ENCODE peak calls at places on chromosomes 13 and 19, in four cellular contexts. P is stomach, X is bronchial epithelial cell, B is dorsolateral prefrontal cortex. U is an unnamed sample.

GRCh38 chr13:31154939-31155338 is 6.8 kb downstream of the HSPH1 start:
- DNase-seq in X (no peak), B (no peak), P (no peak), U (no peak)

GRCh38 chr19:12611361-12611699 is 610 bp downstream of the ZNF791 start:
- DNase-seq in X (peak), P (peak), B (peak), U (no peak)

GRCh38 chr13:100633461-100633860 is 41.1 kb downstream of the TMTC4 start:
- DNase-seq in B (no peak), P (no peak), X (peak), U (peak)

GRCh38 chr13:27339299-27339698 is 68.7 kb downstream of the RASL11A start:
- DNase-seq in P (peak), X (peak), B (no peak), U (no peak)

GRCh38 chr19:38321646-38322323 is 2.1 kb downstream of the KCNK6 start:
- DNase-seq in P (no peak), X (peak), B (no peak), U (no peak)

GRCh38 chr19:9323557-9323918 is 441 bp upstream of the ZNF559 start:
- DNase-seq in P (peak), B (peak), X (peak), U (peak)

GRCh38 chr19:7673995-7674667 is 2.8 kb upstream of the MCEMP1 start:
- DNase-seq in B (peak), X (peak), P (peak), U (no peak)

GRCh38 chr19:808176-808741 is 11.0 kb downstream of the PTBP1 start:
- DNase-seq in P (no peak), B (no peak), X (no peak), U (no peak)

GRCh38 chr19:34481861-34482379 is 362 bp downstream of the WTIP start:
- DNase-seq in X (no peak), B (no peak), P (no peak), U (no peak)

GRCh38 chr13:37277435-37278144 is 172.1 kb upstream of the CSNK1A1L start:
- DNase-seq in B (no peak), P (no peak), X (peak), U (peak)
- TF ChIP-seq CTCF in B (no peak), P (no peak), X (no peak), U (no peak)

DNA sequence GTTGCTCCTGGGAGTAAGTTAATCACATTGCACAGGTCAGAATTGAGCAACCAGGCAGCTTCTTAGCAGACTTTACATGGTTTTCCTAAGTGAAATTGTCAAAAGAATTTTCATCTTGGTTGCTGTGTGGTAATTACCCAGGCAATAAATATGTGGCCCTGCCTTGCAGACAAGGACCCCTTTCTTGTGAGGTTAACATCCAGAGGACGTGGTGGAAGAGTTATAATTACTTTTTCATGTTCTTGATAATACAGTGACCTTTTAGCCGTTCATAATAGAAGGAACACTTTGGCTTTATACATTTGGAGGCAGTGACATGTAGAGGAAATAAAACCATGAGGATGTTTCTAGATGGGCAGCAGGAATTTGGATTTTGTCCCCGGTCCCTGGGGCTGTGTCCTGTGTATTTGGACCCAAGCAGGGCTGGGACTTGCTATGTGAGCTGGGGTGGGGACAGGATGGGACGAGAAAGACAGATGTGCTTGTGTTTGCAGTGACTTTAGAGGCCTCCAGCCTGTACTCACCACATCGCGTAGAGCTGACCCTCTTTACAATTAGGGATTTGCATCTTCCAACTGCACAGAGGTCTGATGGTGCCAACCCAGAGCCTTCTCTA is 156.2 kb downstream of the STK24 start:
- DNase-seq in P (no peak), B (no peak), X (no peak), U (no peak)
- H3K4me3 ChIP-seq in P (no peak), B (no peak), X (no peak), U (no peak)

DNA sequence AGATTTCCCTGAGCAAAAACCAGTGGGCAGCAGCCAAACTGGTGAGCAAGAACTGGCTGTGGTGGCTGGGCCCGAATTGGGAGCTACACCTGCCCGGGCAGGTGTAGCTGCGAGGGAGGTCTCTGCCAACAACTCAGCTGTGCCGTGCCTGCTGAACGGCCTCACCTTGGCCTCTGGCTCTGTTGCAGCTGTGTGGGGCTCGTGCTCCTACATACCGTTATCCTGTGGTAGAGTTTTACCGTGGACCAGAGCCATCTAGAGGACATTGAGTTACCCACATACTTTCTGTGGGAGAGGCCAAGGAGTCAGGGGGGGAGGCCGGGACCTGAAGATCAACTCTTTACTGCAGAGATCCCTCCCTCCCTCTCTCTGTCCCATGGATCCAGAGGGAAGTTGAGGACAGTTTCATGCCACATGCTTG is 113.2 kb downstream of the TM9SF2 start:
- DNase-seq in B (no peak), X (peak), P (peak), U (no peak)
- TF ChIP-seq CTCF in B (peak), X (peak), P (no peak), U (no peak)

DNA sequence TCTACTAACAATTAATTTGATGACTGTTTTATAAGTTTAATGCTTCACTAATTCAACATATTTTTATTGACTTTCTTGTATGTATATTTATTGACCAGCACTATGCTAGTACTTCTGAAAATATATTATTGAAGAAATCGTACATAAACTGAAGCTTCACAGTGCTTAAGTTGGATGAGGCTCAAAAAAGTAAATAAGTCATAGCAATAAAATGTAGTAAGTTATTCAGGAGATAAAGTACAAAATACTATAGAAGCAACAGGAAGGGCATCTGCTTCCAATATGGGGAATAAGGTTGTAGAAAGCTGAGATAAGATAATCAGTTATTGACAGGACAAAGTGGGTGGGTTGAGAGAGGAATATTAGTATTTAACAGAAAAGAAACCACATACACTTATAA is 944.9 kb upstream of the MIR17HG start:
- DNase-seq in X (no peak), P (no peak), B (no peak), U (no peak)
- H3K4me3 ChIP-seq in X (no peak), P (no peak), B (no peak), U (no peak)

GRCh38 chr13:75612354-75612753 is 23.8 kb upstream of the LMO7 start:
- DNase-seq in B (no peak), P (no peak), X (no peak), U (no peak)
- TF ChIP-seq CTCF in B (no peak), P (no peak), X (no peak), U (no peak)

DNA sequence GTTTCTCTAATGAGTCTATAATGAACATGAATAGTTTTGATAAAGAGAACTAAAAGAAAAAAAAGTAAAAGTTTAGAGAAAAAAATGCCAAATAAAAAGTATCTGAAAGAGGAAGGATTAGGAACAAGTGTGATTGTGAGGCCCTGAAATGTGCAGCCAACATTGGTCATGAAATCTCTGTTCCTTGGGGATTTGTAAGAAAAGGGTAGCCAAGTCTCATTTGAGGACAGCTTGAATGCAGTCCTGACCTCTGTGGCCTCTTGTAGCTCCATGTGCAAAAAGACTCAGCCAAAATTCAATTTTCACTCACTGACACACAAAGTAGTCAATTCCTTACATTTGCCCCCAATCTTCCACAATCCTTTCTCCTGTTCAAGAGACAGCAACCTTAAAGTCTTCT is 167.9 kb downstream of the KLF12 start:
- DNase-seq in B (no peak), P (no peak), X (no peak), U (no peak)
- H3K4me3 ChIP-seq in B (no peak), P (no peak), X (no peak), U (no peak)

GRCh38 chr19:35750167-35750566 is 1.8 kb downstream of the LIN37 start:
- DNase-seq in P (no peak), X (no peak), B (no peak), U (no peak)

GRCh38 chr19:35746087-35746462 is 624 bp downstream of the PSENEN start:
- DNase-seq in X (no peak), P (no peak), B (no peak), U (no peak)

GRCh38 chr19:35746556-35746955 is 1.1 kb downstream of the PSENEN start:
- DNase-seq in P (no peak), X (no peak), B (no peak), U (no peak)

GRCh38 chr19:35745328-35746086 is at the start of the genes PSENEN and U2AF1L4:
- DNase-seq in X (peak), B (peak), P (peak), U (peak)

DNA sequence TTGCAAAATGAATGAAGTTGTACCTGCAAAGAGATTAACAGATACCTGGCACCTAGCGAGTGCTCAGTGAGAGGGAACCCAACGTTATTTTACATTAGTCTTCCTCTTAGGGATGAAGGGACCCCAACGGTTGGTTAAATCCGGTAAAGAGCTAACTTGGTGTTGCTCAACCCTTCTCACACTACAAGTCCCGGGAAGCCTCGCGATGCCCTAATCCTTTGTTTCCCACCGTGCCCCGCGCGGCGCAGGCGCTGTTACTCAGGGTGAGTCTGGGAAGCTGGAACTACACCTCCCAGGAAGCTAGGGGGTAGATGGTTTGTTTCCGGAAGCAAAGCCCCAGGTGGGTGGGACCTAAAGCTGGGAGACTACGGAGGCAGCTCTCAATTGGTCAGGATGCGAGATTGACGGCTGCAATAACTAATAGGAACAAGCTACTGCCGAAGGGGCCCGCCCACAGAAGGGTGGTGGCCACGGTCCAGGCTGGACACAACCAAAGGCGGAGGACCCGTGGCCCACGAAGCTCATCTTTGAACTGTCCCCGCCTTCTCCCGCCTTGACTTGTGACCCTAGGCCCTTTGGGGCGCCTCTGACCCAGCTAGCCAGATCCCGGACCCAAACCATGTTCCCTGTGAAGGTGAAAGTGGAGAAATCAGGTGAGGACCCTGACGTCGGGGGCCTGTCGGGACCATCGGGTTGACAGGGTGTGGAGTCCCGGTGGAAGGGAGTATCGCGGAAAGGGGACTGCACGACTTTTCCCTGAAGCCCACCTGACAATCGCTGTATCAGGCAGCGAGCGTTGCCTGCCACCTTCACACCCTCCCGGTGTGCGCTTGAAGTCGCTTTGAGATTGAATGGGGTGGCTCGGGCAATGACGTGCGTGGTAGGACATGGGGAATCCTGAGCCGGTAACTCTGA is at the start of gene LIN37:
- DNase-seq in B (peak), X (peak), P (peak), U (peak)
- TF ChIP-seq CTCF in B (peak), X (no peak), P (no peak), U (no peak)